ENCODE peak calls at places on chromosomes 3 and 15, in six cellular contexts. D is NCI-H2081; U is OCI-LY7; P is activated CD4-positive, alpha-beta T cell treated with anti-CD3 and anti-CD28 coated beads, Interleukin-2, amount 50 U/mL, for 4 hours; B is colonic mucosa; A is right cardiac atrium. E is an unnamed sample.

GRCh38 chr3:16355864-16356263 is 90.9 kb downstream of the OXNAD1 start:
- DNase-seq in U (no peak), D (no peak), P (no peak), A (no peak), B (no peak), E (no peak)

GRCh38 chr3:184685646-184686045 is 26.2 kb downstream of the MAGEF1 start:
- DNase-seq in B (no peak), U (no peak), P (no peak), D (no peak), A (no peak), E (no peak)

GRCh38 chr3:58236527-58237237 is 910 bp upstream of the ABHD6 start:
- DNase-seq in D (no peak), U (peak; percentile 15), A (peak; percentile 33), B (peak; percentile 38), P (no peak), E (peak; percentile 14)

GRCh38 chr3:45137656-45138181 is 8.5 kb downstream of the CDCP1 start:
- DNase-seq in D (no peak), U (no peak), B (no peak), P (no peak), A (no peak), E (no peak)

GRCh38 chr3:100536093-100536492 is 43.7 kb downstream of the TMEM45A start:
- DNase-seq in D (no peak), A (no peak), B (no peak), U (no peak), P (no peak), E (no peak)

GRCh38 chr15:33093234-33093633 is 101.3 kb downstream of the FMN1 start:
- DNase-seq in P (no peak), A (no peak), B (no peak), U (no peak), D (no peak), E (no peak)

GRCh38 chr3:169241928-169242751 is 421.4 kb downstream of the MECOM start:
- DNase-seq in U (no peak), P (no peak), B (no peak), D (no peak), A (peak; percentile 75), E (no peak)

GRCh38 chr15:51861557-51862350 is 32.3 kb downstream of the TMOD3 start:
- DNase-seq in D (no peak), A (no peak), B (no peak), P (peak; percentile 53), U (no peak), E (no peak)

GRCh38 chr3:133494469-133494868 is 79.0 kb upstream of the CDV3 start:
- DNase-seq in D (no peak), A (no peak), P (no peak), B (no peak), U (peak; percentile 59), E (no peak)

GRCh38 chr3:106457278-106458210 is 588.7 kb upstream of the CBLB start:
- DNase-seq in U (peak; percentile 1), D (no peak), P (no peak), B (no peak), A (peak; percentile 39), E (peak; percentile 78)

E was measured in psoas muscle.